ENCODE peak calls at places on chromosomes 11 and 22, in eight cellular contexts. M is lung, B is WTC11, T is T-helper 9 cell, N is osteocyte, D is EH, F is kidney tubule cell, Z is fibroblast of lung. W is an unnamed sample.

GRCh38 chr11:62245271-62245753 is 3.3 kb downstream of the SCGB1D2 start:
- DNase-seq in M (no peak), B (peak), T (no peak), N (no peak), D (peak), F (peak), Z (peak), W (no peak)

GRCh38 chr22:42544686-42545085 is 9.1 kb upstream of the SERHL2 start:
- DNase-seq in M (no peak), B (no peak), T (no peak), N (no peak), D (no peak), F (peak), Z (peak), W (no peak)

GRCh38 chr22:48528221-48528915 is 1299.3 kb downstream of the BRD1 start:
- DNase-seq in M (no peak), B (no peak), T (no peak), N (no peak), D (no peak), F (no peak), Z (no peak), W (no peak)

GRCh38 chr11:9601041-9601875 is 27.8 kb downstream of the WEE1 start:
- DNase-seq in M (no peak), B (peak), T (peak), N (no peak), D (peak), F (peak), Z (peak), W (no peak)

GRCh38 chr22:32473388-32473952 is 1.1 kb upstream of the FBXO7 start:
- DNase-seq in M (no peak), B (no peak), T (peak), N (no peak), D (peak), F (peak), Z (peak), W (no peak)

GRCh38 chr11:65903068-65903481 is 2.9 kb upstream of the FOSL1 start:
- DNase-seq in M (no peak), B (no peak), T (no peak), N (peak), D (peak), F (peak), Z (peak), W (no peak)

GRCh38 chr11:63289658-63290057 is 46.3 kb upstream of the SLC22A25 start:
- DNase-seq in M (no peak), B (no peak), T (no peak), N (no peak), D (no peak), F (no peak), Z (no peak), W (no peak)

GRCh38 chr11:119906376-119906775 is 177.4 kb upstream of the NECTIN1 start:
- DNase-seq in M (no peak), B (no peak), T (no peak), N (no peak), D (no peak), F (no peak), Z (no peak), W (no peak)

GRCh38 chr22:20862540-20862939 is 3.7 kb downstream of the SNAP29 start:
- DNase-seq in M (no peak), B (no peak), T (no peak), N (no peak), D (no peak), F (peak), Z (no peak), W (no peak)

GRCh38 chr11:27390959-27391326 is 27.9 kb upstream of the CCDC34 start:
- DNase-seq in M (no peak), B (no peak), T (no peak), N (no peak), D (peak), F (peak), Z (peak), W (no peak)

GRCh38 chr11:77197626-77198320 is 69.7 kb downstream of the MYO7A start:
- DNase-seq in M (no peak), B (no peak), T (no peak), N (no peak), D (no peak), F (no peak), Z (no peak), W (no peak)

GRCh38 chr11:65218446-65218845 is 36.7 kb downstream of the CAPN1 start:
- DNase-seq in M (no peak), B (no peak), T (no peak), N (no peak), D (no peak), F (no peak), Z (no peak), W (no peak)

GRCh38 chr11:115202061-115202460 is 302.2 kb downstream of the CADM1 start:
- DNase-seq in M (no peak), B (no peak), T (no peak), N (no peak), D (no peak), F (no peak), Z (no peak), W (no peak)

GRCh38 chr22:21866821-21867527 is 471 bp downstream of the MAPK1 start:
- DNase-seq in M (no peak), B (no peak), T (no peak), N (peak), D (peak), F (no peak), Z (no peak), W (no peak)

GRCh38 chr11:57812634-57813033 is 51.0 kb downstream of the CTNND1 start:
- DNase-seq in M (no peak), B (no peak), T (no peak), N (no peak), D (no peak), F (no peak), Z (no peak), W (no peak)

GRCh38 chr11:114147389-114148382 is 88.2 kb downstream of the ZBTB16 start:
- DNase-seq in M (no peak), B (no peak), T (no peak), N (no peak), D (no peak), F (peak), Z (no peak), W (no peak)

GRCh38 chr11:44188643-44189042 is 93.2 kb downstream of the EXT2 start:
- DNase-seq in M (no peak), B (no peak), T (no peak), N (no peak), D (peak), F (no peak), Z (no peak), W (no peak)

GRCh38 chr11:69022268-69022667 is 9.2 kb upstream of the MRGPRF start:
- DNase-seq in M (no peak), B (no peak), T (no peak), N (no peak), D (no peak), F (no peak), Z (no peak), W (no peak)

GRCh38 chr11:9527481-9528140 is 45.9 kb upstream of the WEE1 start:
- DNase-seq in M (no peak), B (no peak), T (no peak), N (no peak), D (peak), F (no peak), Z (peak), W (no peak)

GRCh38 chr22:28799834-28800307 is 498 bp downstream of the XBP1 start:
- DNase-seq in M (peak), B (peak), T (peak), N (peak), D (peak), F (peak), Z (peak), W (no peak)

W was measured in D721Med.